ENCODE peak calls at places on chromosome 19, in ten cellular contexts. One of them, this sample, is unnamed.

GRCh38 chr19:3975637-3976087 is 4.8 kb upstream of the DAPK3 start:
- DNase-seq in suprapubic skin: no peak
- DNase-seq in coronary artery: no peak
- DNase-seq in IMR-90: no peak
- DNase-seq in epithelial cell of esophagus: no peak
- DNase-seq in MM.1S: no peak
- DNase-seq in HFF-Myc: no peak
- DNase-seq in cardiac muscle cell: no peak
- DNase-seq in tibial nerve: no peak
- DNase-seq in ovary: no peak
- DNase-seq in this sample: no peak

GRCh38 chr19:33064117-33064777 is 441 bp downstream of the RHPN2 start:
- DNase-seq in epithelial cell of esophagus: no peak
- DNase-seq in suprapubic skin: no peak
- DNase-seq in MM.1S: peak; percentile 77
- DNase-seq in cardiac muscle cell: peak; percentile 53
- DNase-seq in IMR-90: no peak
- DNase-seq in ovary: peak; percentile 30
- DNase-seq in tibial nerve: no peak
- DNase-seq in HFF-Myc: no peak
- DNase-seq in coronary artery: no peak
- DNase-seq in this sample: no peak

GRCh38 chr19:16587031-16588023 is 15.1 kb upstream of the SLC35E1 start:
- DNase-seq in suprapubic skin: no peak
- DNase-seq in MM.1S: peak; percentile 62
- DNase-seq in tibial nerve: peak; percentile 32
- DNase-seq in HFF-Myc: no peak
- DNase-seq in epithelial cell of esophagus: peak; percentile 84
- DNase-seq in cardiac muscle cell: peak; percentile 63
- DNase-seq in IMR-90: peak; percentile 67
- DNase-seq in coronary artery: no peak
- DNase-seq in ovary: no peak
- DNase-seq in this sample: no peak

GRCh38 chr19:34165295-34165738 is 7.0 kb upstream of the LSM14A start:
- DNase-seq in tibial nerve: no peak
- DNase-seq in MM.1S: no peak
- DNase-seq in ovary: no peak
- DNase-seq in HFF-Myc: no peak
- DNase-seq in coronary artery: no peak
- DNase-seq in cardiac muscle cell: no peak
- DNase-seq in suprapubic skin: no peak
- DNase-seq in IMR-90: no peak
- DNase-seq in epithelial cell of esophagus: no peak
- DNase-seq in this sample: no peak

GRCh38 chr19:16714702-16715294 is 4.8 kb upstream of the NWD1 start:
- DNase-seq in MM.1S: no peak
- DNase-seq in IMR-90: peak; percentile 24
- DNase-seq in suprapubic skin: no peak
- DNase-seq in coronary artery: no peak
- DNase-seq in ovary: peak; percentile 16
- DNase-seq in cardiac muscle cell: peak; percentile 37
- DNase-seq in HFF-Myc: peak; percentile 27
- DNase-seq in epithelial cell of esophagus: peak; percentile 64
- DNase-seq in tibial nerve: peak; percentile 27
- DNase-seq in this sample: no peak

GRCh38 chr19:19817357-19817756 is 4.2 kb downstream of the ZNF506 start:
- DNase-seq in tibial nerve: no peak
- DNase-seq in IMR-90: no peak
- DNase-seq in MM.1S: no peak
- DNase-seq in suprapubic skin: no peak
- DNase-seq in cardiac muscle cell: no peak
- DNase-seq in coronary artery: no peak
- DNase-seq in ovary: no peak
- DNase-seq in epithelial cell of esophagus: no peak
- DNase-seq in HFF-Myc: no peak
- DNase-seq in this sample: no peak

GRCh38 chr19:40609561-40610395 is 8.6 kb downstream of the LTBP4 start:
- DNase-seq in epithelial cell of esophagus: peak; percentile 85
- DNase-seq in MM.1S: peak; percentile 91
- DNase-seq in tibial nerve: peak; percentile 91
- DNase-seq in ovary: peak; percentile 53
- DNase-seq in coronary artery: peak; percentile 94
- DNase-seq in HFF-Myc: no peak
- DNase-seq in IMR-90: no peak
- DNase-seq in cardiac muscle cell: peak; percentile 89
- DNase-seq in suprapubic skin: peak; percentile 98
- DNase-seq in this sample: no peak

GRCh38 chr19:55091955-55092354 is 16.3 kb downstream of the EPS8L1 start:
- DNase-seq in HFF-Myc: no peak
- DNase-seq in IMR-90: no peak
- DNase-seq in coronary artery: no peak
- DNase-seq in MM.1S: no peak
- DNase-seq in suprapubic skin: no peak
- DNase-seq in tibial nerve: no peak
- DNase-seq in ovary: no peak
- DNase-seq in epithelial cell of esophagus: no peak
- DNase-seq in cardiac muscle cell: no peak
- DNase-seq in this sample: no peak

GRCh38 chr19:46271488-46272197 is 25.2 kb upstream of the HIF3A start:
- DNase-seq in cardiac muscle cell: no peak
- DNase-seq in MM.1S: no peak
- DNase-seq in IMR-90: peak; percentile 70
- DNase-seq in suprapubic skin: no peak
- DNase-seq in coronary artery: no peak
- DNase-seq in ovary: no peak
- DNase-seq in epithelial cell of esophagus: peak; percentile 66
- DNase-seq in HFF-Myc: no peak
- DNase-seq in tibial nerve: no peak
- DNase-seq in this sample: peak; percentile 98

GRCh38 chr19:46269085-46269484 is 27.8 kb upstream of the HIF3A start:
- DNase-seq in MM.1S: no peak
- DNase-seq in HFF-Myc: no peak
- DNase-seq in cardiac muscle cell: no peak
- DNase-seq in coronary artery: no peak
- DNase-seq in ovary: no peak
- DNase-seq in epithelial cell of esophagus: no peak
- DNase-seq in tibial nerve: no peak
- DNase-seq in suprapubic skin: no peak
- DNase-seq in IMR-90: no peak
- DNase-seq in this sample: no peak

GRCh38 chr19:46265217-46265828 is 31.5 kb upstream of the HIF3A start:
- DNase-seq in ovary: peak; percentile 39
- DNase-seq in cardiac muscle cell: peak; percentile 84
- DNase-seq in IMR-90: peak; percentile 74
- DNase-seq in MM.1S: peak; percentile 66
- DNase-seq in suprapubic skin: no peak
- DNase-seq in tibial nerve: no peak
- DNase-seq in epithelial cell of esophagus: peak; percentile 84
- DNase-seq in coronary artery: no peak
- DNase-seq in HFF-Myc: peak; percentile 58
- DNase-seq in this sample: no peak

GRCh38 chr19:46270521-46271256 is 26.2 kb upstream of the HIF3A start:
- DNase-seq in coronary artery: no peak
- DNase-seq in epithelial cell of esophagus: no peak
- DNase-seq in HFF-Myc: no peak
- DNase-seq in MM.1S: no peak
- DNase-seq in suprapubic skin: no peak
- DNase-seq in IMR-90: no peak
- DNase-seq in ovary: no peak
- DNase-seq in tibial nerve: no peak
- DNase-seq in cardiac muscle cell: peak; percentile 25
- DNase-seq in this sample: no peak
- TF ChIP-seq CTCF in coronary artery: no peak
- TF ChIP-seq CTCF in epithelial cell of esophagus: no peak
- TF ChIP-seq CTCF in HFF-Myc: no peak
- TF ChIP-seq CTCF in MM.1S: no peak
- TF ChIP-seq CTCF in suprapubic skin: no peak
- TF ChIP-seq CTCF in IMR-90: no peak
- TF ChIP-seq CTCF in ovary: no peak
- TF ChIP-seq CTCF in tibial nerve: no peak
- TF ChIP-seq CTCF in cardiac muscle cell: no peak
- TF ChIP-seq CTCF in this sample: no peak

GRCh38 chr19:50207730-50208129 is 4.3 kb downstream of the MYH14 start:
- DNase-seq in coronary artery: no peak
- DNase-seq in MM.1S: no peak
- DNase-seq in ovary: no peak
- DNase-seq in HFF-Myc: no peak
- DNase-seq in cardiac muscle cell: no peak
- DNase-seq in suprapubic skin: no peak
- DNase-seq in IMR-90: no peak
- DNase-seq in epithelial cell of esophagus: no peak
- DNase-seq in tibial nerve: no peak
- DNase-seq in this sample: no peak

GRCh38 chr19:50204081-50204428 is 633 bp downstream of the MYH14 start:
- DNase-seq in HFF-Myc: no peak
- DNase-seq in suprapubic skin: no peak
- DNase-seq in cardiac muscle cell: no peak
- DNase-seq in MM.1S: no peak
- DNase-seq in epithelial cell of esophagus: no peak
- DNase-seq in coronary artery: no peak
- DNase-seq in IMR-90: no peak
- DNase-seq in tibial nerve: no peak
- DNase-seq in ovary: no peak
- DNase-seq in this sample: no peak

GRCh38 chr19:50206191-50206590 is 2.8 kb downstream of the MYH14 start:
- DNase-seq in MM.1S: no peak
- DNase-seq in tibial nerve: no peak
- DNase-seq in IMR-90: no peak
- DNase-seq in HFF-Myc: no peak
- DNase-seq in ovary: no peak
- DNase-seq in epithelial cell of esophagus: no peak
- DNase-seq in cardiac muscle cell: no peak
- DNase-seq in coronary artery: no peak
- DNase-seq in suprapubic skin: no peak
- DNase-seq in this sample: no peak

GRCh38 chr19:50204811-50205675 is 1.6 kb downstream of the MYH14 start:
- DNase-seq in ovary: no peak
- DNase-seq in suprapubic skin: no peak
- DNase-seq in cardiac muscle cell: peak; percentile 52
- DNase-seq in HFF-Myc: no peak
- DNase-seq in tibial nerve: no peak
- DNase-seq in epithelial cell of esophagus: peak; percentile 23
- DNase-seq in MM.1S: no peak
- DNase-seq in coronary artery: no peak
- DNase-seq in IMR-90: no peak
- DNase-seq in this sample: no peak

DNA sequence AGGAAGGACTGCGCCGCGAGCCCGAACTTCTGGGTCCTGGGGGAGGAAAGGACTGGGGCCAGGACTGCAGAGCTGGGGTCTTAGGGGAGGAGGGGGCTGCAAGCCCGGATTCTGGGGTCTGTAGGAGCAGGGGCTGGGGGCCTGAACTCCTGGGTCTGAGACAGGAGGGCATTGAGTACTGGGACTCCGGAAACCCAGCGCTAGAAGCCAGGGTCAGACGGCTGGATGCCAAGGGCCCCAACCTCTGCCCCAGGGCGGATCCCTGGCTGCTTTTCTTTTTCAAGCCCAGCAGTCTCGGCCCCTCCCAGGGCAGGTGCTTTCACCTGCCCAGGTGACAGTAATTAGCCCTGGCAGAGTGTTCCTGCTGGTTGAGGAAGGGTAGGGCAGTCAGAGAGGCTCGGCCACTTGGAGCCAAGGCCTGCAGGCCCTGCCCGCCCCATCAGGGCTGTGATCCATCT is 2.3 kb downstream of the MYH14 start:
- DNase-seq in MM.1S: no peak
- DNase-seq in coronary artery: no peak
- DNase-seq in cardiac muscle cell: no peak
- DNase-seq in epithelial cell of esophagus: peak; percentile 9
- DNase-seq in suprapubic skin: no peak
- DNase-seq in tibial nerve: no peak
- DNase-seq in ovary: no peak
- DNase-seq in IMR-90: no peak
- DNase-seq in HFF-Myc: no peak
- DNase-seq in this sample: no peak
- H3K4me3 ChIP-seq in MM.1S: no peak overlapping the region
- H3K4me3 ChIP-seq in coronary artery: peak overlapping the region; percentile 52
- H3K4me3 ChIP-seq in cardiac muscle cell: no peak overlapping the region
- H3K4me3 ChIP-seq in epithelial cell of esophagus: peak overlapping the region; percentile 25
- H3K4me3 ChIP-seq in suprapubic skin: peak overlapping the region; percentile 39
- H3K4me3 ChIP-seq in tibial nerve: peak overlapping the region; percentile 16
- H3K4me3 ChIP-seq in ovary: no peak overlapping the region
- H3K4me3 ChIP-seq in IMR-90: no peak overlapping the region
- H3K4me3 ChIP-seq in HFF-Myc: no peak overlapping the region
- H3K4me3 ChIP-seq in this sample: no peak overlapping the region

GRCh38 chr19:1511318-1511988 is 1.4 kb downstream of the ADAMTSL5 start:
- DNase-seq in tibial nerve: no peak
- DNase-seq in coronary artery: no peak
- DNase-seq in cardiac muscle cell: no peak
- DNase-seq in MM.1S: no peak
- DNase-seq in HFF-Myc: no peak
- DNase-seq in ovary: no peak
- DNase-seq in IMR-90: no peak
- DNase-seq in epithelial cell of esophagus: no peak
- DNase-seq in suprapubic skin: no peak
- DNase-seq in this sample: no peak

GRCh38 chr19:1509589-1510441 is 3.0 kb downstream of the ADAMTSL5 start:
- DNase-seq in IMR-90: no peak
- DNase-seq in suprapubic skin: no peak
- DNase-seq in cardiac muscle cell: no peak
- DNase-seq in tibial nerve: no peak
- DNase-seq in MM.1S: no peak
- DNase-seq in HFF-Myc: no peak
- DNase-seq in coronary artery: no peak
- DNase-seq in epithelial cell of esophagus: no peak
- DNase-seq in ovary: no peak
- DNase-seq in this sample: no peak

GRCh38 chr19:1510442-1510806 is 2.4 kb downstream of the ADAMTSL5 start:
- DNase-seq in suprapubic skin: no peak
- DNase-seq in cardiac muscle cell: no peak
- DNase-seq in HFF-Myc: no peak
- DNase-seq in tibial nerve: no peak
- DNase-seq in coronary artery: no peak
- DNase-seq in IMR-90: no peak
- DNase-seq in epithelial cell of esophagus: no peak
- DNase-seq in MM.1S: no peak
- DNase-seq in ovary: no peak
- DNase-seq in this sample: no peak

GRCh38 chr19:1511989-1512338 is 855 bp downstream of the ADAMTSL5 start:
- DNase-seq in epithelial cell of esophagus: no peak
- DNase-seq in cardiac muscle cell: no peak
- DNase-seq in MM.1S: no peak
- DNase-seq in tibial nerve: no peak
- DNase-seq in HFF-Myc: no peak
- DNase-seq in coronary artery: no peak
- DNase-seq in ovary: no peak
- DNase-seq in IMR-90: no peak
- DNase-seq in suprapubic skin: no peak
- DNase-seq in this sample: no peak

GRCh38 chr19:1510807-1511206 is 2.0 kb downstream of the ADAMTSL5 start:
- DNase-seq in tibial nerve: no peak
- DNase-seq in MM.1S: no peak
- DNase-seq in HFF-Myc: no peak
- DNase-seq in cardiac muscle cell: no peak
- DNase-seq in epithelial cell of esophagus: no peak
- DNase-seq in suprapubic skin: no peak
- DNase-seq in ovary: no peak
- DNase-seq in IMR-90: no peak
- DNase-seq in coronary artery: no peak
- DNase-seq in this sample: no peak
- TF ChIP-seq CTCF in tibial nerve: no peak
- TF ChIP-seq CTCF in MM.1S: no peak
- TF ChIP-seq CTCF in HFF-Myc: no peak
- TF ChIP-seq CTCF in cardiac muscle cell: no peak
- TF ChIP-seq CTCF in epithelial cell of esophagus: no peak
- TF ChIP-seq CTCF in suprapubic skin: no peak
- TF ChIP-seq CTCF in ovary: no peak
- TF ChIP-seq CTCF in IMR-90: no peak
- TF ChIP-seq CTCF in coronary artery: no peak
- TF ChIP-seq CTCF in this sample: no peak

DNA sequence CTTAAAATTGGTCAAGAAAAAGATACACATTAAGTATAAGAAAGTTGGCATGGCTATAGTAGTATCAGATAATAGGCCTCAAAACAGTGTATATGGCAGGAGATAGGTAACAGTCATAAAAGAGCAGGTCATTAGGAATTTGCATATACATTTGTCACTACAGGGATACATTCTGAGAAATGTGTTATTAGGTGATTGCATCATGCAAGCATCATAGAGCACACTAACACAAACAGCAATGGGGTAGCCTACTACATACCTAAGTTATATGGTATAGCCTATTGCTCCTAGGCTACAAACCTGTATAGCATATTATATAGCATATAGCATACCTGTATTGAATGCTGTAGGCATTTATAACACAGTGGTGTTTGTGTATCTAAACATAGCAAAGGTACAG is 6.2 kb upstream of the ZNF529 start:
- DNase-seq in ovary: no peak
- DNase-seq in MM.1S: no peak
- DNase-seq in tibial nerve: no peak
- DNase-seq in IMR-90: no peak
- DNase-seq in coronary artery: no peak
- DNase-seq in cardiac muscle cell: no peak
- DNase-seq in epithelial cell of esophagus: no peak
- DNase-seq in HFF-Myc: no peak
- DNase-seq in suprapubic skin: no peak
- DNase-seq in this sample: no peak
- H3K4me3 ChIP-seq in ovary: no peak overlapping the region
- H3K4me3 ChIP-seq in MM.1S: no peak overlapping the region
- H3K4me3 ChIP-seq in tibial nerve: no peak overlapping the region
- H3K4me3 ChIP-seq in IMR-90: no peak overlapping the region
- H3K4me3 ChIP-seq in coronary artery: no peak overlapping the region
- H3K4me3 ChIP-seq in cardiac muscle cell: no peak overlapping the region
- H3K4me3 ChIP-seq in epithelial cell of esophagus: no peak overlapping the region
- H3K4me3 ChIP-seq in HFF-Myc: no peak overlapping the region
- H3K4me3 ChIP-seq in suprapubic skin: no peak overlapping the region
- H3K4me3 ChIP-seq in this sample: no peak overlapping the region